ENCODE peak calls at places on chromosomes 13 and 19, in six cellular contexts. O is stimulated activated CD8-positive, alpha-beta memory T cell treated with anti-CD3 and anti-CD28 coated beads, Interleukin-15, amount 100 ng/mL, for 48 hours; S is NCI-H2081 treated with DMSO at 0.1 percent for 48 hours; C is RPMI7951; R is neural crest cell; G is HFFc6. X is an unnamed sample.

GRCh38 chr13:33730147-33730546 is 87.8 kb upstream of the RFC3 start:
- DNase-seq in O (no peak), R (no peak), G (no peak), C (no peak), S (no peak), X (no peak)

GRCh38 chr19:45507864-45508680 is 793 bp downstream of the VASP start:
- DNase-seq in C (peak), O (no peak), R (no peak), G (no peak), S (no peak), X (no peak)

GRCh38 chr19:40284501-40285352 is at the start of gene AKT2:
- DNase-seq in S (no peak), O (peak), C (peak), R (peak), G (no peak), X (peak)

GRCh38 chr19:10701955-10702307 is 692 bp downstream of the QTRT1 start:
- DNase-seq in G (no peak), O (no peak), R (peak), S (no peak), C (peak), X (peak)

GRCh38 chr13:112696001-112696868 is 6.4 kb downstream of the ATP11A start:
- DNase-seq in O (no peak), R (no peak), S (no peak), G (no peak), C (no peak), X (no peak)

GRCh38 chr13:25335856-25336255 is 34.4 kb downstream of the NUP58 start:
- DNase-seq in G (no peak), C (no peak), S (no peak), O (no peak), R (no peak), X (no peak)

GRCh38 chr13:50809133-50810090 is 34.1 kb downstream of the DLEU7 start:
- DNase-seq in O (no peak), S (no peak), C (peak), G (no peak), R (no peak), X (no peak)

GRCh38 chr13:100434010-100434763 is 154.4 kb downstream of the GGACT start:
- DNase-seq in R (no peak), G (peak), O (no peak), S (no peak), C (peak), X (no peak)

GRCh38 chr13:28658539-28658795 is 463 bp upstream of the POMP start:
- DNase-seq in O (no peak), G (no peak), S (no peak), R (no peak), C (no peak), X (no peak)

GRCh38 chr13:99967884-99968520 is 3.6 kb downstream of the ZIC5 start:
- DNase-seq in C (no peak), R (no peak), G (no peak), O (no peak), S (no peak), X (no peak)

GRCh38 chr19:8094336-8094735 is 41.8 kb downstream of the CCL25 start:
- DNase-seq in C (no peak), G (no peak), R (no peak), S (no peak), O (no peak), X (no peak)

GRCh38 chr13:35252536-35253205 is 223.8 kb downstream of the MAB21L1 start:
- DNase-seq in R (no peak), G (no peak), O (no peak), S (no peak), C (no peak), X (no peak)

GRCh38 chr13:102800145-102801041 is 1.5 kb downstream of the BIVM start:
- DNase-seq in O (peak), S (no peak), G (peak), C (peak), R (peak), X (peak)

GRCh38 chr13:114237415-114238112 is 2.9 kb downstream of the CDC16 start:
- DNase-seq in O (no peak), C (no peak), R (no peak), S (no peak), G (no peak), X (no peak)

GRCh38 chr19:19540707-19541515 is 2.8 kb downstream of the CILP2 start:
- DNase-seq in C (no peak), S (no peak), R (no peak), G (no peak), O (peak), X (peak)

GRCh38 chr13:110216403-110217041 is 90.4 kb downstream of the COL4A1 start:
- DNase-seq in O (no peak), S (no peak), R (no peak), G (peak), C (peak), X (no peak)

GRCh38 chr19:39645800-39646411 is 9.8 kb upstream of the LGALS16 start:
- DNase-seq in S (no peak), O (no peak), C (peak), R (peak), G (peak), X (no peak)

GRCh38 chr13:46339035-46339666 is 47.9 kb downstream of the RUBCNL start:
- DNase-seq in R (no peak), G (peak), C (peak), O (no peak), S (no peak), X (no peak)

GRCh38 chr19:4473708-4474503 is 1.8 kb downstream of the HDGFL2 start:
- DNase-seq in G (no peak), S (no peak), R (no peak), O (no peak), C (no peak), X (no peak)

GRCh38 chr19:14318873-14319272 is 62.4 kb upstream of the ADGRE5 start:
- DNase-seq in O (no peak), S (no peak), C (no peak), G (no peak), R (peak), X (no peak)

GRCh38 chr13:110332750-110333149 is 25.7 kb downstream of the COL4A2 start:
- DNase-seq in G (no peak), O (no peak), C (no peak), R (no peak), S (no peak), X (no peak)

GRCh38 chr19:33883869-33884519 is 87.3 kb downstream of the KCTD15 start:
- DNase-seq in G (no peak), S (no peak), C (peak), O (no peak), R (no peak), X (no peak)

GRCh38 chr19:28685802-28686201 is 527.1 kb downstream of the UQCRFS1 start:
- DNase-seq in C (no peak), G (no peak), O (no peak), R (no peak), S (no peak), X (no peak)

GRCh38 chr13:94093652-94094310 is 385.7 kb downstream of the DCT start:
- DNase-seq in G (no peak), O (no peak), C (no peak), S (no peak), R (no peak), X (no peak)

GRCh38 chr13:21100211-21100610 is 38.8 kb upstream of the LATS2 start:
- DNase-seq in O (no peak), C (no peak), R (no peak), G (no peak), S (no peak), X (no peak)

GRCh38 chr13:75263741-75264407 is 218.1 kb downstream of the TBC1D4 start:
- DNase-seq in C (peak), R (no peak), G (peak), S (no peak), O (no peak), X (no peak)

GRCh38 chr13:91722267-91722884 is 324.0 kb downstream of the GPC5 start:
- DNase-seq in G (peak), O (no peak), C (no peak), S (peak), R (no peak), X (peak)

GRCh38 chr19:21317821-21318220 is 11.4 kb downstream of the ZNF708 start:
- DNase-seq in G (no peak), R (no peak), O (no peak), S (no peak), C (no peak), X (no peak)

GRCh38 chr19:42140125-42140754 is 8.0 kb upstream of the POU2F2 start:
- DNase-seq in G (peak), R (peak), C (peak), O (no peak), S (no peak), X (no peak)

GRCh38 chr19:39265321-39265916 is 2.8 kb upstream of the IFNL2 start:
- DNase-seq in G (no peak), C (no peak), S (no peak), O (no peak), R (no peak), X (peak)

GRCh38 chr19:47582320-47582909 is 9.5 kb upstream of the ZNF541 start:
- DNase-seq in S (no peak), O (no peak), G (peak), C (peak), R (no peak), X (no peak)

GRCh38 chr13:48490241-48490640 is 42.6 kb downstream of the RCBTB2 start:
- DNase-seq in R (no peak), C (no peak), O (no peak), G (no peak), S (no peak), X (no peak)

GRCh38 chr19:48644839-48645651 is 942 bp downstream of the CA11 start:
- DNase-seq in O (peak), C (peak), R (peak), S (no peak), G (peak), X (peak)

GRCh38 chr13:82878536-82878935 is 1003.7 kb downstream of the SLITRK1 start:
- DNase-seq in G (peak), O (no peak), R (no peak), S (peak), C (peak), X (peak)

GRCh38 chr13:45331123-45331619 is 9.8 kb downstream of the TPT1 start:
- DNase-seq in C (no peak), S (no peak), R (no peak), O (no peak), G (no peak), X (no peak)

GRCh38 chr13:112251930-112252585 is 124.1 kb upstream of the SPACA7 start:
- DNase-seq in C (no peak), O (no peak), R (no peak), S (no peak), G (no peak), X (no peak)